ENCODE peak calls at places on chromosomes 4 and X, in seven cellular contexts. One of them, this sample, is unnamed.

GRCh38 chr4:83285022-83285387 is 407 bp upstream of the COQ2 start:
- DNase-seq in ecto neural progenitor cell: no peak
- DNase-seq in BJ: no peak
- DNase-seq in activated CD4-positive, alpha-beta T cell treated with anti-CD3 and anti-CD28 coated beads, Interleukin-2, amount 10 ng/mL, durations not matched to agents 7 days and 5 days: peak
- DNase-seq in ureter: no peak
- DNase-seq in uterus: no peak
- DNase-seq in activated T-cell treated with anti-CD3 and anti-CD28 coated beads for 48 hours: no peak
- DNase-seq in this sample: peak

GRCh38 chr4:31995943-31996901 is 1276.1 kb downstream of the PCDH7 start:
- DNase-seq in ecto neural progenitor cell: peak
- DNase-seq in BJ: no peak
- DNase-seq in activated CD4-positive, alpha-beta T cell treated with anti-CD3 and anti-CD28 coated beads, Interleukin-2, amount 10 ng/mL, durations not matched to agents 7 days and 5 days: no peak
- DNase-seq in ureter: no peak
- DNase-seq in uterus: peak
- DNase-seq in activated T-cell treated with anti-CD3 and anti-CD28 coated beads for 48 hours: no peak
- DNase-seq in this sample: peak

GRCh38 chrX:133550665-133551064 is 135.4 kb upstream of the GPC4 start:
- DNase-seq in ecto neural progenitor cell: no peak
- DNase-seq in BJ: no peak
- DNase-seq in activated CD4-positive, alpha-beta T cell treated with anti-CD3 and anti-CD28 coated beads, Interleukin-2, amount 10 ng/mL, durations not matched to agents 7 days and 5 days: no peak
- DNase-seq in ureter: no peak
- DNase-seq in uterus: no peak
- DNase-seq in activated T-cell treated with anti-CD3 and anti-CD28 coated beads for 48 hours: no peak
- DNase-seq in this sample: no peak

GRCh38 chr4:118989098-118990080 is 100.7 kb downstream of the SYNPO2 start:
- DNase-seq in ecto neural progenitor cell: no peak
- DNase-seq in BJ: peak
- DNase-seq in activated CD4-positive, alpha-beta T cell treated with anti-CD3 and anti-CD28 coated beads, Interleukin-2, amount 10 ng/mL, durations not matched to agents 7 days and 5 days: no peak
- DNase-seq in ureter: no peak
- DNase-seq in uterus: no peak
- DNase-seq in activated T-cell treated with anti-CD3 and anti-CD28 coated beads for 48 hours: no peak
- DNase-seq in this sample: no peak

GRCh38 chr4:16859031-16859430 is 39.4 kb downstream of the LDB2 start:
- DNase-seq in ecto neural progenitor cell: no peak
- DNase-seq in BJ: no peak
- DNase-seq in activated CD4-positive, alpha-beta T cell treated with anti-CD3 and anti-CD28 coated beads, Interleukin-2, amount 10 ng/mL, durations not matched to agents 7 days and 5 days: no peak
- DNase-seq in ureter: no peak
- DNase-seq in uterus: no peak
- DNase-seq in activated T-cell treated with anti-CD3 and anti-CD28 coated beads for 48 hours: no peak
- DNase-seq in this sample: no peak

GRCh38 chr4:163548481-163549243 is 54.2 kb downstream of the TMA16 start:
- DNase-seq in ecto neural progenitor cell: no peak
- DNase-seq in BJ: no peak
- DNase-seq in activated CD4-positive, alpha-beta T cell treated with anti-CD3 and anti-CD28 coated beads, Interleukin-2, amount 10 ng/mL, durations not matched to agents 7 days and 5 days: peak
- DNase-seq in ureter: no peak
- DNase-seq in uterus: no peak
- DNase-seq in activated T-cell treated with anti-CD3 and anti-CD28 coated beads for 48 hours: no peak
- DNase-seq in this sample: peak

GRCh38 chr4:93157984-93158383 is 670.6 kb upstream of the ATOH1 start:
- DNase-seq in ecto neural progenitor cell: no peak
- DNase-seq in BJ: no peak
- DNase-seq in activated CD4-positive, alpha-beta T cell treated with anti-CD3 and anti-CD28 coated beads, Interleukin-2, amount 10 ng/mL, durations not matched to agents 7 days and 5 days: no peak
- DNase-seq in ureter: no peak
- DNase-seq in uterus: no peak
- DNase-seq in activated T-cell treated with anti-CD3 and anti-CD28 coated beads for 48 hours: no peak
- DNase-seq in this sample: no peak

GRCh38 chr4:126583509-126583908 is 1049.2 kb upstream of the INTU start:
- DNase-seq in ecto neural progenitor cell: peak
- DNase-seq in BJ: no peak
- DNase-seq in activated CD4-positive, alpha-beta T cell treated with anti-CD3 and anti-CD28 coated beads, Interleukin-2, amount 10 ng/mL, durations not matched to agents 7 days and 5 days: no peak
- DNase-seq in ureter: no peak
- DNase-seq in uterus: no peak
- DNase-seq in activated T-cell treated with anti-CD3 and anti-CD28 coated beads for 48 hours: no peak
- DNase-seq in this sample: peak

GRCh38 chrX:30831082-30831481 is 58.0 kb downstream of the TAB3 start:
- DNase-seq in ecto neural progenitor cell: no peak
- DNase-seq in BJ: no peak
- DNase-seq in activated CD4-positive, alpha-beta T cell treated with anti-CD3 and anti-CD28 coated beads, Interleukin-2, amount 10 ng/mL, durations not matched to agents 7 days and 5 days: peak
- DNase-seq in ureter: no peak
- DNase-seq in uterus: no peak
- DNase-seq in activated T-cell treated with anti-CD3 and anti-CD28 coated beads for 48 hours: peak
- DNase-seq in this sample: no peak

GRCh38 chr4:168071304-168071703 is 21.0 kb upstream of the ANXA10 start:
- DNase-seq in ecto neural progenitor cell: no peak
- DNase-seq in BJ: no peak
- DNase-seq in activated CD4-positive, alpha-beta T cell treated with anti-CD3 and anti-CD28 coated beads, Interleukin-2, amount 10 ng/mL, durations not matched to agents 7 days and 5 days: no peak
- DNase-seq in ureter: no peak
- DNase-seq in uterus: no peak
- DNase-seq in activated T-cell treated with anti-CD3 and anti-CD28 coated beads for 48 hours: no peak
- DNase-seq in this sample: no peak

GRCh38 chrX:136819026-136819425 is 38.3 kb upstream of the ARHGEF6 start:
- DNase-seq in ecto neural progenitor cell: no peak
- DNase-seq in BJ: no peak
- DNase-seq in activated CD4-positive, alpha-beta T cell treated with anti-CD3 and anti-CD28 coated beads, Interleukin-2, amount 10 ng/mL, durations not matched to agents 7 days and 5 days: no peak
- DNase-seq in ureter: no peak
- DNase-seq in uterus: no peak
- DNase-seq in activated T-cell treated with anti-CD3 and anti-CD28 coated beads for 48 hours: no peak
- DNase-seq in this sample: no peak

GRCh38 chr4:4672397-4672796 is 130.5 kb upstream of the STX18 start:
- DNase-seq in ecto neural progenitor cell: no peak
- DNase-seq in BJ: no peak
- DNase-seq in activated CD4-positive, alpha-beta T cell treated with anti-CD3 and anti-CD28 coated beads, Interleukin-2, amount 10 ng/mL, durations not matched to agents 7 days and 5 days: no peak
- DNase-seq in ureter: no peak
- DNase-seq in uterus: no peak
- DNase-seq in activated T-cell treated with anti-CD3 and anti-CD28 coated beads for 48 hours: no peak
- DNase-seq in this sample: no peak

GRCh38 chr4:141098163-141098562 is 35.1 kb downstream of the RNF150 start:
- DNase-seq in ecto neural progenitor cell: no peak
- DNase-seq in BJ: no peak
- DNase-seq in activated CD4-positive, alpha-beta T cell treated with anti-CD3 and anti-CD28 coated beads, Interleukin-2, amount 10 ng/mL, durations not matched to agents 7 days and 5 days: no peak
- DNase-seq in ureter: no peak
- DNase-seq in uterus: no peak
- DNase-seq in activated T-cell treated with anti-CD3 and anti-CD28 coated beads for 48 hours: no peak
- DNase-seq in this sample: no peak

GRCh38 chr4:102815981-102816380 is 11.4 kb downstream of the UBE2D3 start:
- DNase-seq in ecto neural progenitor cell: no peak
- DNase-seq in BJ: peak
- DNase-seq in activated CD4-positive, alpha-beta T cell treated with anti-CD3 and anti-CD28 coated beads, Interleukin-2, amount 10 ng/mL, durations not matched to agents 7 days and 5 days: no peak
- DNase-seq in ureter: no peak
- DNase-seq in uterus: no peak
- DNase-seq in activated T-cell treated with anti-CD3 and anti-CD28 coated beads for 48 hours: no peak
- DNase-seq in this sample: no peak

GRCh38 chr4:33171873-33172550 is 2451.8 kb downstream of the PCDH7 start:
- DNase-seq in ecto neural progenitor cell: no peak
- DNase-seq in BJ: no peak
- DNase-seq in activated CD4-positive, alpha-beta T cell treated with anti-CD3 and anti-CD28 coated beads, Interleukin-2, amount 10 ng/mL, durations not matched to agents 7 days and 5 days: no peak
- DNase-seq in ureter: no peak
- DNase-seq in uterus: no peak
- DNase-seq in activated T-cell treated with anti-CD3 and anti-CD28 coated beads for 48 hours: no peak
- DNase-seq in this sample: no peak

GRCh38 chr4:78609580-78609979 is 58.0 kb downstream of the ANXA3 start:
- DNase-seq in ecto neural progenitor cell: no peak
- DNase-seq in BJ: no peak
- DNase-seq in activated CD4-positive, alpha-beta T cell treated with anti-CD3 and anti-CD28 coated beads, Interleukin-2, amount 10 ng/mL, durations not matched to agents 7 days and 5 days: no peak
- DNase-seq in ureter: no peak
- DNase-seq in uterus: no peak
- DNase-seq in activated T-cell treated with anti-CD3 and anti-CD28 coated beads for 48 hours: no peak
- DNase-seq in this sample: no peak

GRCh38 chr4:117560329-117560728 is 474.0 kb upstream of the NDST3 start:
- DNase-seq in ecto neural progenitor cell: no peak
- DNase-seq in BJ: no peak
- DNase-seq in activated CD4-positive, alpha-beta T cell treated with anti-CD3 and anti-CD28 coated beads, Interleukin-2, amount 10 ng/mL, durations not matched to agents 7 days and 5 days: no peak
- DNase-seq in ureter: no peak
- DNase-seq in uterus: no peak
- DNase-seq in activated T-cell treated with anti-CD3 and anti-CD28 coated beads for 48 hours: no peak
- DNase-seq in this sample: no peak

GRCh38 chr4:183444953-183445543 is 612 bp downstream of the CDKN2AIP start:
- DNase-seq in ecto neural progenitor cell: no peak
- DNase-seq in BJ: no peak
- DNase-seq in activated CD4-positive, alpha-beta T cell treated with anti-CD3 and anti-CD28 coated beads, Interleukin-2, amount 10 ng/mL, durations not matched to agents 7 days and 5 days: no peak
- DNase-seq in ureter: peak
- DNase-seq in uterus: no peak
- DNase-seq in activated T-cell treated with anti-CD3 and anti-CD28 coated beads for 48 hours: peak
- DNase-seq in this sample: peak

GRCh38 chr4:147789596-147789995 is 57.7 kb downstream of the ARHGAP10 start:
- DNase-seq in ecto neural progenitor cell: no peak
- DNase-seq in BJ: no peak
- DNase-seq in activated CD4-positive, alpha-beta T cell treated with anti-CD3 and anti-CD28 coated beads, Interleukin-2, amount 10 ng/mL, durations not matched to agents 7 days and 5 days: no peak
- DNase-seq in ureter: no peak
- DNase-seq in uterus: no peak
- DNase-seq in activated T-cell treated with anti-CD3 and anti-CD28 coated beads for 48 hours: no peak
- DNase-seq in this sample: no peak

GRCh38 chrX:72297953-72298730 is 7.6 kb downstream of the CITED1 start:
- DNase-seq in ecto neural progenitor cell: no peak
- DNase-seq in BJ: no peak
- DNase-seq in activated CD4-positive, alpha-beta T cell treated with anti-CD3 and anti-CD28 coated beads, Interleukin-2, amount 10 ng/mL, durations not matched to agents 7 days and 5 days: no peak
- DNase-seq in ureter: no peak
- DNase-seq in uterus: no peak
- DNase-seq in activated T-cell treated with anti-CD3 and anti-CD28 coated beads for 48 hours: no peak
- DNase-seq in this sample: no peak

GRCh38 chr4:13597604-13598003 is 29.9 kb downstream of the BOD1L1 start:
- DNase-seq in ecto neural progenitor cell: no peak
- DNase-seq in BJ: peak
- DNase-seq in activated CD4-positive, alpha-beta T cell treated with anti-CD3 and anti-CD28 coated beads, Interleukin-2, amount 10 ng/mL, durations not matched to agents 7 days and 5 days: no peak
- DNase-seq in ureter: no peak
- DNase-seq in uterus: no peak
- DNase-seq in activated T-cell treated with anti-CD3 and anti-CD28 coated beads for 48 hours: no peak
- DNase-seq in this sample: no peak

GRCh38 chr4:185573651-185574199 is 38.4 kb upstream of the PDLIM3 start:
- DNase-seq in ecto neural progenitor cell: peak
- DNase-seq in BJ: no peak
- DNase-seq in activated CD4-positive, alpha-beta T cell treated with anti-CD3 and anti-CD28 coated beads, Interleukin-2, amount 10 ng/mL, durations not matched to agents 7 days and 5 days: no peak
- DNase-seq in ureter: no peak
- DNase-seq in uterus: no peak
- DNase-seq in activated T-cell treated with anti-CD3 and anti-CD28 coated beads for 48 hours: no peak
- DNase-seq in this sample: peak

GRCh38 chrX:103628386-103629290 is at the start of gene TCEAL1:
- DNase-seq in ecto neural progenitor cell: peak
- DNase-seq in BJ: no peak
- DNase-seq in activated CD4-positive, alpha-beta T cell treated with anti-CD3 and anti-CD28 coated beads, Interleukin-2, amount 10 ng/mL, durations not matched to agents 7 days and 5 days: peak
- DNase-seq in ureter: peak
- DNase-seq in uterus: peak
- DNase-seq in activated T-cell treated with anti-CD3 and anti-CD28 coated beads for 48 hours: no peak
- DNase-seq in this sample: peak

GRCh38 chr4:109294006-109294405 is 8.5 kb downstream of the COL25A1 start:
- DNase-seq in ecto neural progenitor cell: no peak
- DNase-seq in BJ: no peak
- DNase-seq in activated CD4-positive, alpha-beta T cell treated with anti-CD3 and anti-CD28 coated beads, Interleukin-2, amount 10 ng/mL, durations not matched to agents 7 days and 5 days: peak
- DNase-seq in ureter: no peak
- DNase-seq in uterus: no peak
- DNase-seq in activated T-cell treated with anti-CD3 and anti-CD28 coated beads for 48 hours: no peak
- DNase-seq in this sample: peak

GRCh38 chrX:70479970-70480659 is 35.5 kb downstream of the DLG3 start:
- DNase-seq in ecto neural progenitor cell: no peak
- DNase-seq in BJ: no peak
- DNase-seq in activated CD4-positive, alpha-beta T cell treated with anti-CD3 and anti-CD28 coated beads, Interleukin-2, amount 10 ng/mL, durations not matched to agents 7 days and 5 days: no peak
- DNase-seq in ureter: no peak
- DNase-seq in uterus: no peak
- DNase-seq in activated T-cell treated with anti-CD3 and anti-CD28 coated beads for 48 hours: no peak
- DNase-seq in this sample: no peak

GRCh38 chr4:88960576-88960975 is 96.4 kb downstream of the FAM13A start:
- DNase-seq in ecto neural progenitor cell: no peak
- DNase-seq in BJ: no peak
- DNase-seq in activated CD4-positive, alpha-beta T cell treated with anti-CD3 and anti-CD28 coated beads, Interleukin-2, amount 10 ng/mL, durations not matched to agents 7 days and 5 days: no peak
- DNase-seq in ureter: no peak
- DNase-seq in uterus: no peak
- DNase-seq in activated T-cell treated with anti-CD3 and anti-CD28 coated beads for 48 hours: no peak
- DNase-seq in this sample: no peak

GRCh38 chr4:20255823-20256222 is 4.1 kb downstream of the SLIT2 start:
- DNase-seq in ecto neural progenitor cell: no peak
- DNase-seq in BJ: no peak
- DNase-seq in activated CD4-positive, alpha-beta T cell treated with anti-CD3 and anti-CD28 coated beads, Interleukin-2, amount 10 ng/mL, durations not matched to agents 7 days and 5 days: no peak
- DNase-seq in ureter: no peak
- DNase-seq in uterus: no peak
- DNase-seq in activated T-cell treated with anti-CD3 and anti-CD28 coated beads for 48 hours: no peak
- DNase-seq in this sample: no peak

GRCh38 chrX:139725720-139726119 is 17.8 kb upstream of the MCF2 start:
- DNase-seq in ecto neural progenitor cell: no peak
- DNase-seq in BJ: no peak
- DNase-seq in activated CD4-positive, alpha-beta T cell treated with anti-CD3 and anti-CD28 coated beads, Interleukin-2, amount 10 ng/mL, durations not matched to agents 7 days and 5 days: no peak
- DNase-seq in ureter: no peak
- DNase-seq in uterus: no peak
- DNase-seq in activated T-cell treated with anti-CD3 and anti-CD28 coated beads for 48 hours: no peak
- DNase-seq in this sample: no peak

GRCh38 chr4:142703694-142704309 is 142.3 kb downstream of the INPP4B start:
- DNase-seq in ecto neural progenitor cell: no peak
- DNase-seq in BJ: no peak
- DNase-seq in activated CD4-positive, alpha-beta T cell treated with anti-CD3 and anti-CD28 coated beads, Interleukin-2, amount 10 ng/mL, durations not matched to agents 7 days and 5 days: peak
- DNase-seq in ureter: no peak
- DNase-seq in uterus: no peak
- DNase-seq in activated T-cell treated with anti-CD3 and anti-CD28 coated beads for 48 hours: no peak
- DNase-seq in this sample: no peak

GRCh38 chr4:54637325-54637724 is 20.4 kb upstream of the KIT start:
- DNase-seq in ecto neural progenitor cell: no peak
- DNase-seq in BJ: no peak
- DNase-seq in activated CD4-positive, alpha-beta T cell treated with anti-CD3 and anti-CD28 coated beads, Interleukin-2, amount 10 ng/mL, durations not matched to agents 7 days and 5 days: no peak
- DNase-seq in ureter: no peak
- DNase-seq in uterus: no peak
- DNase-seq in activated T-cell treated with anti-CD3 and anti-CD28 coated beads for 48 hours: no peak
- DNase-seq in this sample: no peak

GRCh38 chr4:3286335-3287175 is 6.3 kb upstream of the RGS12 start:
- DNase-seq in ecto neural progenitor cell: no peak
- DNase-seq in BJ: no peak
- DNase-seq in activated CD4-positive, alpha-beta T cell treated with anti-CD3 and anti-CD28 coated beads, Interleukin-2, amount 10 ng/mL, durations not matched to agents 7 days and 5 days: no peak
- DNase-seq in ureter: peak
- DNase-seq in uterus: no peak
- DNase-seq in activated T-cell treated with anti-CD3 and anti-CD28 coated beads for 48 hours: no peak
- DNase-seq in this sample: no peak

GRCh38 chrX:5876984-5877655 is 351.5 kb downstream of the NLGN4X start:
- DNase-seq in ecto neural progenitor cell: no peak
- DNase-seq in BJ: no peak
- DNase-seq in activated CD4-positive, alpha-beta T cell treated with anti-CD3 and anti-CD28 coated beads, Interleukin-2, amount 10 ng/mL, durations not matched to agents 7 days and 5 days: no peak
- DNase-seq in ureter: no peak
- DNase-seq in uterus: no peak
- DNase-seq in activated T-cell treated with anti-CD3 and anti-CD28 coated beads for 48 hours: no peak
- DNase-seq in this sample: peak

GRCh38 chr4:154503598-154503997 is 12.0 kb upstream of the DCHS2 start:
- DNase-seq in ecto neural progenitor cell: no peak
- DNase-seq in BJ: no peak
- DNase-seq in activated CD4-positive, alpha-beta T cell treated with anti-CD3 and anti-CD28 coated beads, Interleukin-2, amount 10 ng/mL, durations not matched to agents 7 days and 5 days: no peak
- DNase-seq in ureter: no peak
- DNase-seq in uterus: no peak
- DNase-seq in activated T-cell treated with anti-CD3 and anti-CD28 coated beads for 48 hours: no peak
- DNase-seq in this sample: no peak

GRCh38 chrX:54182864-54183613 is at the start of gene FAM120C:
- DNase-seq in ecto neural progenitor cell: peak
- DNase-seq in BJ: no peak
- DNase-seq in activated CD4-positive, alpha-beta T cell treated with anti-CD3 and anti-CD28 coated beads, Interleukin-2, amount 10 ng/mL, durations not matched to agents 7 days and 5 days: peak
- DNase-seq in ureter: peak
- DNase-seq in uterus: peak
- DNase-seq in activated T-cell treated with anti-CD3 and anti-CD28 coated beads for 48 hours: peak
- DNase-seq in this sample: peak

GRCh38 chr4:23728393-23728792 is 161.5 kb downstream of the PPARGC1A start:
- DNase-seq in ecto neural progenitor cell: no peak
- DNase-seq in BJ: peak
- DNase-seq in activated CD4-positive, alpha-beta T cell treated with anti-CD3 and anti-CD28 coated beads, Interleukin-2, amount 10 ng/mL, durations not matched to agents 7 days and 5 days: no peak
- DNase-seq in ureter: no peak
- DNase-seq in uterus: no peak
- DNase-seq in activated T-cell treated with anti-CD3 and anti-CD28 coated beads for 48 hours: no peak
- DNase-seq in this sample: no peak

GRCh38 chr4:57162499-57163019 is 52.4 kb upstream of the IGFBP7 start:
- DNase-seq in ecto neural progenitor cell: no peak
- DNase-seq in BJ: no peak
- DNase-seq in activated CD4-positive, alpha-beta T cell treated with anti-CD3 and anti-CD28 coated beads, Interleukin-2, amount 10 ng/mL, durations not matched to agents 7 days and 5 days: no peak
- DNase-seq in ureter: no peak
- DNase-seq in uterus: no peak
- DNase-seq in activated T-cell treated with anti-CD3 and anti-CD28 coated beads for 48 hours: no peak
- DNase-seq in this sample: no peak

GRCh38 chrX:130916636-130917422 is 13.8 kb upstream of the ENOX2 start:
- DNase-seq in ecto neural progenitor cell: peak
- DNase-seq in BJ: no peak
- DNase-seq in activated CD4-positive, alpha-beta T cell treated with anti-CD3 and anti-CD28 coated beads, Interleukin-2, amount 10 ng/mL, durations not matched to agents 7 days and 5 days: peak
- DNase-seq in ureter: no peak
- DNase-seq in uterus: peak
- DNase-seq in activated T-cell treated with anti-CD3 and anti-CD28 coated beads for 48 hours: peak
- DNase-seq in this sample: peak